ENCODE peak calls at places on chromosomes 16 and 17, in four cellular contexts. B is ovary, J is uterus, C is esophagus squamous epithelium. F is an unnamed sample.

GRCh38 chr16:73879621-73880020 is 417.0 kb upstream of the PSMD7 start:
- DNase-seq in C (no peak), J (no peak), B (no peak), F (no peak)

GRCh38 chr16:22296225-22297113 is 740 bp upstream of the POLR3E start:
- DNase-seq in C (no peak), J (no peak), B (no peak), F (no peak)

GRCh38 chr17:73458191-73458590 is 146.4 kb upstream of the CDC42EP4 start:
- DNase-seq in J (no peak), C (no peak), B (no peak), F (no peak)

GRCh38 chr17:64223931-64224657 is 39.0 kb downstream of the TEX2 start:
- DNase-seq in J (no peak), C (no peak), B (no peak), F (no peak)

GRCh38 chr16:71626858-71627213 is 852 bp downstream of the MARVELD3 start:
- DNase-seq in B (no peak), C (no peak), J (no peak), F (no peak)

GRCh38 chr17:65561394-65562205 is at the start of gene AXIN2:
- DNase-seq in J (peak; percentile 92), B (peak; percentile 92), C (peak; percentile 19), F (peak; percentile 95)

GRCh38 chr17:38925263-38925995 is at the start of gene LASP1NB:
- DNase-seq in B (peak; percentile 64), J (peak; percentile 52), C (no peak), F (peak; percentile 75)

GRCh38 chr17:50948711-50949110 is 82.6 kb upstream of the TOB1 start:
- DNase-seq in C (no peak), B (no peak), J (peak; percentile 20), F (no peak)

GRCh38 chr17:57499648-57500049 is 243.3 kb downstream of the MSI2 start:
- DNase-seq in B (no peak), C (no peak), J (no peak), F (no peak)

GRCh38 chr17:19800571-19800970 is 52.5 kb upstream of the ALDH3A1 start:
- DNase-seq in B (no peak), C (no peak), J (no peak), F (no peak)

GRCh38 chr17:64938925-64939474 is 19.7 kb upstream of the LRRC37A3 start:
- DNase-seq in C (no peak), B (no peak), J (no peak), F (peak; percentile 46)

GRCh38 chr16:2753523-2754020 is 1.1 kb downstream of the SRRM2 start:
- DNase-seq in C (no peak), J (no peak), B (no peak), F (peak; percentile 33)

DNA sequence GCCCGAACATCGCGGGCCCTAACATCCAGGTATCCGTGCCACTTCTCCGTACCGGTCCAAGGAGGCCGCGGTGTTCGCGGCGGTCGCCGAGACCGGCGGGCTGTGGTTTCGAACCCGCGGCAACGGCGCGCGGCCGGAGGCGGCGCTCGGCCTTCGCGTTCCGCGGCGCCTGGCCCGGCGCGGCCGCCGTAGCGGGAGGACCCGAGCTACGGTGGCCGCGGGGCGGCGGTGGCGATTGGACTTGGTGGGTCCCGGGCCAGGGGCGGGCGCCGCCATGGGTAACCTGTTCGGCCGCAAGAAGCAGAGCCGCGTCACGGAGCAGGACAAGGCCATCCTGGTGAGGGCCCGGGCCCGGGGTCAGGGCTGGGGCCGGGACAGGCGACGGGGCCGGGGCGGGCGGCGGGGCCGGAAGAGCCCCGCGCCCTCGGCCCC is at the start of gene CHMP6:
- DNase-seq in C (no peak), J (peak; percentile 72), B (peak; percentile 74), F (peak; percentile 88)
- TF ChIP-seq POLR2A in C (no peak), J (peak; percentile 40), B (no peak), F (no peak)

GRCh38 chr16:24381470-24382118 is 125.5 kb downstream of the CACNG3 start:
- DNase-seq in B (no peak), J (no peak), C (no peak), F (no peak)
- H3K9me3 ChIP-seq in B (no peaks in the 10 kb centered on the region), J (no peaks in the 10 kb centered on the region), C (peaks cover 51% of the 10 kb centered on the region), F (peaks cover 42% of the 10 kb centered on the region)

GRCh38 chr17:53406907-53407306 is 415.8 kb upstream of the KIF2B start:
- DNase-seq in J (no peak), B (no peak), C (no peak), F (no peak)

DNA sequence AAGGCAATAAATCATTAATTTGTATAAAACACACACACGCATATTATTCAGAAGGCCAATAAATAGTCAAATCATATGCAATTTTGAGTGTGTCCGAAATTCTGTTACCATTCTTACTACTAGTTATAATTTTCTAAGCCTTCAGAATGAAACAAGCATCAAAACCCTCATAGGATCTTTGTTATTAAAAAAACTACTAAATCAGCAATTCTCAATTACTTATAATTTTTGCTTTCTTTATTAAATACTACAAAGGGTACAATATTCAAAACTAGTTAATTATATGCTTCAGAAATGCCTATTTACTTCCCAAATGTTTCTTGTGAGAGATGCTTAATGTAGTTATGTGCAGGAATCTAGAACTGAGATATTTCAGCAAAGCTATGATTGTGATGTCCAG is 413.1 kb upstream of the KIF2B start:
- DNase-seq in C (no peak), B (no peak), J (no peak), F (no peak)
- H3K27ac ChIP-seq in C (no peak overlapping the region), B (no peak overlapping the region), J (no peak overlapping the region), F (no peak overlapping the region)

DNA sequence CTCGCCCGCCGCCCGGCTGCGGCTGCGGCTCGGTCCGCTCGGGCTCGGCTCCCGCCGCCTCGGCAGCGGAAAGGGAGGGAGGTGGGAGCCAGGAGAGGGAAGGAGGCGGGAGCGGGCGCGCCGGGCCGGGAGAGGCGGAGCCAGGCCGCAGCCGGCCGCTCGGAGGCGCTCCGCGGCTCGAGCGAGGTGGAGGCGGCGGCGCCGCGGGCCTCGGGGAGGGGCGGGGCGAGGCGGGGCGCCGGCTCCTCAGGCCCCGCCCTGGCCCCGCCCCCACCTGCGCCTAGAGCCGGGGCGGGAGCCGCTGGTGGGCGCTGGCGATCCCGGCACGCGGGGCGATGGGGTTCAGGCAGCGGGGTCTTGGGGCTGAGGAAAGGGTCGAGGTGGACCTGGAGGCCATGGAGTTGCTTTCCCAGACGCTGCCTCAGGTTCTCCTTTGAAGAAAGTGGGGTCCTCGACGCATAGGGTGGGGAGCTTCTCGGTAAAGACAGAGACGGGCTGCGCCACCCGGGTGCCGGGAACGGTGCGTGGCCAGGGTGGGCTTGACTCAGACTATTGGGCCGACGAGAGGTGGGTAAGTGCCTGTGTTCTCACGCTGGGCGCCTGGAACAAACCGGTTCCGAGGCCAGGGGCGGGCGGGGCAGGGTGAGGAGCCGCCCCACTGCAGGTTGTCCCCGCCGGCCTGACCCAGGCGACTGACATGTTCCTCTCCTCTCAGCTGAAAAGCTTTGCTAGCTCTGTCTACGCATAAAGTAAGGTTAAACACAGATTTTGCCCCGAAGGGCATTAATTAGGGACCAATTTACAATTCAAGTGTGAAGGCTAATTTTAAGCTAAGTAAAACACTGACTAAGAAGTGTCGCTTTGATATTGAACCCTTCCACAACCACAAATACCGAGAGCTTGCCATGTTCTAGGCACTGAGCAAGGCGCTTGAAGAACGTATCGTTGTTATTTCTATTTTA is at the start of gene CMTM4:
- DNase-seq in B (peak; percentile 87), J (peak; percentile 83), C (no peak), F (peak; percentile 90)
- TF ChIP-seq POLR2A in B (no peak), J (peak; percentile 43), C (no peak), F (no peak)

GRCh38 chr16:35144212-35144932 is 1685.0 kb downstream of the TP53TG3F start:
- DNase-seq in C (no peak), J (no peak), B (no peak), F (no peak)

GRCh38 chr16:35147556-35148504 is 1688.4 kb downstream of the TP53TG3F start:
- DNase-seq in B (no peak), J (no peak), C (no peak), F (no peak)

GRCh38 chr16:35146723-35147458 is 1687.5 kb downstream of the TP53TG3F start:
- DNase-seq in C (no peak), J (no peak), B (no peak), F (no peak)

GRCh38 chr16:35148748-35149147 is 1689.3 kb downstream of the TP53TG3F start:
- DNase-seq in C (no peak), B (no peak), J (no peak), F (no peak)

DNA sequence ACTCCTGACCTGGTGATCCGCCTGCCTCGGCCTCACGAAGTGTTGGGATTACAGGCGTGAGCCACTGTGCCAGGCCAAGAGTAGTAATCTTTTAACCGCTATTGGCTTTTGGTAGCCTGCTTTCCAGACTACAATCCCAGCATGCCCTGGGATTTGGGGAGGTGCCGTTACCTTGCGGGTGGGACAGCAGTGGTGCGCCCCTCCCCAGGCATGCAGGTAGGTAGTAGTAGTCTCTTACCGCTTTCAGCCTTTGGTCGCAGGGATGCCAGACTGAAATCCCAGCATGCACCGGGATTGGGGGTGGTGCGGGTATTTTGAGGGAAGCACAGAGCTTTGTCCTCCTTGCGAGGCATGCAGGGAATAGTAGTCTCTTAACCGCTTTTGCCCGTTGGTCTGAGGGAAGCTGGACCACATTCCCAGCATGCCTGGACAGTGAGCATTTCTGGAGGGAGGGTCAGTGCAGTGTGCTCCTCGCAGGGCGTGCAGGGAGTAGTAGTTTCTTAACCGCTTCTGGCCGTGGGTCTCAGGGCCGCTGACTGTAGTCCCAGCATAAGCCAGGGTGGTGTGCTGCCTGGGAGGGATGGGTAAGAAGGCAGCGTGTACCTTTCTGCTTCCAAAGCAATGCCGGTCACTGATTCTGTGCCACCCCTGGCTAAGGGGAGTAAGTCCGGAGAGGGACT is 1686.8 kb downstream of the TP53TG3F start:
- DNase-seq in J (no peak), C (no peak), B (no peak), F (no peak)
- H3K9me3 ChIP-seq in J (no peaks in the 10 kb centered on the region), C (peaks cover 19% of the 10 kb centered on the region), B (no peaks in the 10 kb centered on the region), F (no peaks in the 10 kb centered on the region)

GRCh38 chr17:37300683-37301082 is 75.1 kb upstream of the C17orf78 start:
- DNase-seq in C (no peak), B (no peak), J (no peak), F (no peak)
- H3K27ac ChIP-seq in C (peak overlapping the region; percentile 60), B (no peak overlapping the region), J (peak overlapping the region; percentile 14), F (no peak overlapping the region)

DNA sequence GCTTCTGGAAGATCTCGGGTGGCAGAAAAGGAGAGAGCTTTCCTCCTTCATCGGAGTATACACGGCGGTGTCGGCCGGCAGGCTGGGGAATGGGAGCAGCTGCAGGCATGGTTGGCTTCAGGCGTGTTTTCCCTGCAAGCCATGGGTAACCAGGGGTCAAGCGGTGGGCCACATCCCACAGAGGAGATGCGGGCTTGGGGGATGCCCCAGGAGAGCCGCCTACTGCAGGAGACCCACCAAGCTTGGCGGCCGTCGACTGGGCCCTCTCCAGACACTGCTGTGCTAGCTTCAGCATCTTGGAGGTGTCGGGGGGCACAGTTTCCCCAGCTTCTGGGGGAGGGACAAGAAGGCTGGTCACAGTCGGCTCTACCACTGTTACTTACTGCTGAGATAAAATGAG is 4.2 kb downstream of the VPS9D1 start:
- DNase-seq in J (no peak), C (no peak), B (no peak), F (no peak)
- TF ChIP-seq POLR2A in J (no peak), C (no peak), B (no peak), F (no peak)

GRCh38 chr16:35405547-35405946 is 1946.1 kb downstream of the TP53TG3F start:
- DNase-seq in J (no peak), C (no peak), B (no peak), F (no peak)
- H3K9me3 ChIP-seq in J (no peaks in the 10 kb centered on the region), C (no peaks in the 10 kb centered on the region), B (no peaks in the 10 kb centered on the region), F (no peaks in the 10 kb centered on the region)

DNA sequence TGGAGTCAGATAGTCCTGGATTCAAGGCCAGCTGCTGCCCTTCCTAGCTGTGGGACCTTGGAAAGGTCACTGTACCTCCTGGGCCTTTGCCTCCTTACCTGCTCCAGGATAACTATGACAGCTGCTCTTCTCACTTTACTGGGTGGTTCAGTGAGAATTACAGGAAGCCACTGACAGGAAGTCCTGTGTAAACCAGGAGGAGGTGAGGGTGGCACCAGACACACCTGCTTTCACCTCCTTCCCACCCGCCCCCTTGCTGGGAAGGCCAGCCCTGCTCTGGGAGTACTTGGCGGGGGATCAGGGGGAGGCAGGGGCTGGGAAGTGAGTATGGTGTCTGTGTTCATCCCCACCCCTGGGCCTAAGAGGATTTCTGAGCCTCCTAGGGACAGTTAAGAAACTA is 42.6 kb downstream of the CPNE2 start:
- DNase-seq in C (no peak), B (no peak), J (no peak), F (no peak)
- H3K27ac ChIP-seq in C (no peak overlapping the region), B (no peak overlapping the region), J (no peak overlapping the region), F (no peak overlapping the region)